ENCODE peak calls at places on chromosomes 6 and 20, in nine cellular contexts. T is sigmoid colon, E is HCT116, P is GM12892, W is esophagus muscularis mucosa, A is breast epithelium, K is spleen, D is GM12878, U is transverse colon. H is an unnamed sample.

GRCh38 chr6:49978332-49979226 is 9.2 kb upstream of the DEFB113 start:
- DNase-seq in T (no peak), E (no peak), W (no peak), D (no peak), P (no peak), A (no peak), K (no peak), U (no peak), H (no peak)

GRCh38 chr6:52162940-52163908 is 23.0 kb upstream of the IL17A start:
- DNase-seq in W (no peak), E (peak), P (no peak), U (no peak), A (no peak), D (no peak), K (no peak), T (no peak), H (no peak)

GRCh38 chr6:79468116-79468515 is 69.1 kb downstream of the LCA5 start:
- DNase-seq in E (no peak), U (no peak), P (no peak), K (no peak), D (no peak), W (no peak), A (no peak), T (no peak), H (no peak)

GRCh38 chr20:13665709-13666108 is 27.0 kb upstream of the TASP1 start:
- DNase-seq in E (no peak), W (no peak), D (no peak), P (no peak), U (no peak), K (no peak), T (no peak), A (no peak), H (no peak)

GRCh38 chr6:56505861-56506260 is 136.8 kb downstream of the DST start:
- DNase-seq in T (no peak), K (no peak), W (no peak), E (no peak), A (no peak), U (no peak), D (no peak), P (no peak), H (no peak)

GRCh38 chr6:86707545-86708120 is 229.7 kb upstream of the HTR1E start:
- DNase-seq in W (no peak), U (no peak), D (no peak), P (no peak), E (no peak), A (no peak), T (no peak), K (no peak), H (no peak)

GRCh38 chr6:170097505-170098427 is 193.1 kb downstream of the DLL1 start:
- DNase-seq in T (peak), A (peak), K (peak), U (peak), P (no peak), E (no peak), D (no peak), W (peak), H (no peak)

GRCh38 chr6:35764238-35764896 is 12.0 kb upstream of the CLPSL2 start:
- DNase-seq in W (no peak), T (no peak), D (no peak), A (peak), U (no peak), K (no peak), E (peak), P (no peak), H (peak)

GRCh38 chr6:5713519-5713918 is 293.2 kb downstream of the NRN1 start:
- DNase-seq in A (no peak), K (no peak), W (no peak), U (no peak), E (no peak), T (no peak), D (no peak), P (no peak), H (no peak)

GRCh38 chr20:31862506-31862905 is 7.8 kb downstream of the DUSP15 start:
- DNase-seq in T (no peak), E (no peak), W (no peak), K (no peak), A (no peak), P (no peak), U (no peak), D (no peak), H (no peak)

GRCh38 chr6:112743343-112743742 is 396.2 kb downstream of the RFPL4B start:
- DNase-seq in P (no peak), A (no peak), W (no peak), D (no peak), K (no peak), T (no peak), U (no peak), E (no peak), H (no peak)

GRCh38 chr6:4426916-4427315 is 291.5 kb upstream of the ECI2 start:
- DNase-seq in P (no peak), D (no peak), E (no peak), T (no peak), U (no peak), K (no peak), W (peak), A (no peak), H (no peak)

GRCh38 chr6:157614026-157614484 is 209.0 kb upstream of the SNX9 start:
- DNase-seq in K (no peak), A (no peak), E (no peak), U (peak), P (no peak), W (no peak), D (no peak), T (no peak), H (no peak)

GRCh38 chr6:3205913-3206312 is 21.5 kb downstream of the TUBB2B start:
- DNase-seq in A (no peak), E (no peak), K (no peak), D (no peak), U (no peak), P (no peak), T (no peak), W (no peak), H (no peak)

GRCh38 chr6:148935705-148936306 is 189.0 kb downstream of the UST start:
- DNase-seq in E (no peak), K (no peak), W (no peak), U (no peak), P (no peak), T (no peak), D (no peak), A (no peak), H (no peak)

GRCh38 chr6:20789162-20789561 is 254.9 kb downstream of the CDKAL1 start:
- DNase-seq in P (no peak), E (no peak), W (no peak), T (no peak), D (no peak), K (no peak), U (no peak), A (no peak), H (no peak)

GRCh38 chr20:57680131-57680716 is 29.6 kb downstream of the PMEPA1 start:
- DNase-seq in T (no peak), U (peak), K (no peak), E (no peak), A (no peak), P (peak), D (peak), W (no peak), H (no peak)

GRCh38 chr6:19668710-19669109 is 168.5 kb upstream of the ID4 start:
- DNase-seq in P (no peak), E (no peak), W (no peak), U (no peak), T (no peak), D (no peak), A (no peak), K (no peak), H (no peak)

GRCh38 chr6:3061501-3061941 is 6.8 kb upstream of the RIPK1 start:
- DNase-seq in E (no peak), K (no peak), A (no peak), T (no peak), P (no peak), W (no peak), U (no peak), D (no peak), H (no peak)

GRCh38 chr6:41581381-41581991 is 35.3 kb downstream of the FOXP4 start:
- DNase-seq in T (peak), U (no peak), P (no peak), W (no peak), K (no peak), E (peak), D (no peak), A (no peak), H (no peak)

GRCh38 chr20:57611605-57612311 is 8.5 kb downstream of the ZBP1 start:
- DNase-seq in P (no peak), D (no peak), A (no peak), E (no peak), W (no peak), U (peak), T (no peak), K (peak), H (no peak)

GRCh38 chr6:160101262-160102205 is 20.1 kb upstream of the SLC22A1 start:
- DNase-seq in U (no peak), D (no peak), K (peak), E (no peak), A (no peak), W (no peak), P (no peak), T (no peak), H (no peak)

GRCh38 chr6:33425668-33426577 is 6.1 kb downstream of the SYNGAP1 start:
- DNase-seq in K (peak), W (peak), D (no peak), T (peak), U (peak), E (peak), P (peak), A (peak), H (peak)
- TF ChIP-seq POLR2A in K (no peak), W (no peak), D (peak), T (no peak), U (peak), E (peak), P (peak), A (no peak), H (no peak)

GRCh38 chr20:6974819-6975218 is 207.3 kb downstream of the BMP2 start:
- DNase-seq in U (no peak), A (no peak), E (no peak), P (no peak), D (no peak), K (no peak), T (no peak), W (no peak), H (no peak)
- TF ChIP-seq POLR2AphosphoS5 in U (no peak), A (no peak), E (no peak), P (no peak), D (no peak), K (no peak), T (no peak), W (no peak), H (no peak)

GRCh38 chr6:82088978-82089855 is 158.3 kb downstream of the IBTK start:
- DNase-seq in D (no peak), T (no peak), A (no peak), E (no peak), K (no peak), P (no peak), U (no peak), W (no peak), H (no peak)

GRCh38 chr6:82094166-82094806 is 153.3 kb downstream of the IBTK start:
- DNase-seq in D (no peak), U (no peak), T (no peak), A (no peak), K (no peak), W (no peak), P (no peak), E (no peak), H (no peak)

GRCh38 chr6:82097676-82098075 is 149.9 kb downstream of the IBTK start:
- DNase-seq in P (no peak), W (no peak), A (no peak), T (no peak), K (no peak), D (no peak), E (no peak), U (no peak), H (no peak)

GRCh38 chr6:82095091-82095490 is 152.5 kb downstream of the IBTK start:
- DNase-seq in E (no peak), W (no peak), P (no peak), A (no peak), K (no peak), U (no peak), D (no peak), T (no peak), H (no peak)
- TF ChIP-seq POLR2A in E (no peak), W (no peak), P (no peak), A (no peak), K (no peak), U (no peak), D (no peak), T (no peak), H (no peak)

GRCh38 chr20:64244870-64245603 is 10.5 kb upstream of the PCMTD2 start:
- DNase-seq in P (no peak), D (no peak), U (no peak), W (no peak), T (no peak), A (peak), K (peak), E (no peak), H (no peak)
- TF ChIP-seq POLR2AphosphoS5 in P (no peak), D (no peak), U (no peak), W (no peak), T (no peak), A (no peak), K (no peak), E (no peak), H (no peak)

GRCh38 chr20:967796-968742 is 34.0 kb downstream of the RSPO4 start:
- DNase-seq in K (no peak), D (peak), E (peak), W (no peak), P (no peak), A (no peak), T (no peak), U (no peak), H (no peak)

GRCh38 chr20:965956-966355 is 36.2 kb downstream of the RSPO4 start:
- DNase-seq in T (no peak), K (no peak), W (no peak), D (no peak), A (no peak), E (no peak), P (no peak), U (no peak), H (no peak)

GRCh38 chr20:973785-974194 is 28.3 kb downstream of the RSPO4 start:
- DNase-seq in W (no peak), E (peak), D (peak), P (no peak), A (no peak), U (peak), T (no peak), K (no peak), H (no peak)

GRCh38 chr20:972256-972655 is 29.9 kb downstream of the RSPO4 start:
- DNase-seq in A (no peak), D (no peak), W (no peak), E (no peak), K (no peak), U (no peak), T (no peak), P (no peak), H (no peak)

GRCh38 chr20:969868-970267 is 32.2 kb downstream of the RSPO4 start:
- DNase-seq in D (no peak), A (no peak), T (no peak), P (no peak), W (no peak), E (no peak), U (no peak), K (no peak), H (no peak)
- TF ChIP-seq POLR2A in D (no peak), A (no peak), T (no peak), P (no peak), W (no peak), E (no peak), U (no peak), K (no peak), H (no peak)

GRCh38 chr6:126064994-126065401 is 78.7 kb downstream of the TRMT11 start:
- DNase-seq in A (no peak), K (no peak), D (no peak), W (no peak), P (no peak), U (no peak), T (no peak), E (no peak), H (no peak)

GRCh38 chr6:126066068-126067048 is 80.0 kb downstream of the TRMT11 start:
- DNase-seq in T (no peak), U (no peak), W (peak), K (no peak), A (no peak), E (no peak), D (no peak), P (no peak), H (no peak)

GRCh38 chr6:126069457-126069856 is 83.1 kb downstream of the TRMT11 start:
- DNase-seq in E (no peak), W (peak), T (no peak), U (no peak), D (no peak), A (no peak), P (no peak), K (no peak), H (no peak)

GRCh38 chr6:126064257-126064993 is 78.1 kb downstream of the TRMT11 start:
- DNase-seq in A (no peak), K (no peak), T (no peak), E (no peak), W (no peak), U (no peak), P (no peak), D (no peak), H (no peak)

GRCh38 chr6:126067080-126067479 is 80.7 kb downstream of the TRMT11 start:
- DNase-seq in P (no peak), D (no peak), T (no peak), K (no peak), U (no peak), A (no peak), E (no peak), W (no peak), H (no peak)
- TF ChIP-seq POLR2AphosphoS5 in P (no peak), D (no peak), T (no peak), K (no peak), U (no peak), A (no peak), E (no peak), W (no peak), H (no peak)

GRCh38 chr20:49615401-49616153 is 47.6 kb upstream of the PTGIS start:
- DNase-seq in W (no peak), T (no peak), E (no peak), P (no peak), D (no peak), U (peak), A (no peak), K (peak), H (no peak)
- TF ChIP-seq POLR2A in W (no peak), T (no peak), E (no peak), P (no peak), D (no peak), U (no peak), A (no peak), K (no peak), H (no peak)